ENCODE peak calls at places on chromosome 1, in five cellular contexts. One of them, this sample, is unnamed.

GRCh38 chr1:97797403-97798183 is 123.2 kb downstream of the DPYD start:
- DNase-seq in effector memory CD8-positive, alpha-beta T cell: no peak
- DNase-seq in GM23248: peak; percentile 79
- DNase-seq in kidney epithelial cell: no peak
- DNase-seq in nephron progenitor cell: no peak
- DNase-seq in this sample: peak; percentile 10

GRCh38 chr1:227728892-227729143 is 6.3 kb downstream of the JMJD4 start:
- DNase-seq in effector memory CD8-positive, alpha-beta T cell: no peak
- DNase-seq in GM23248: peak; percentile 20
- DNase-seq in kidney epithelial cell: no peak
- DNase-seq in nephron progenitor cell: no peak
- DNase-seq in this sample: peak; percentile 41

GRCh38 chr1:241460098-241460873 is 59.3 kb downstream of the FH start:
- DNase-seq in effector memory CD8-positive, alpha-beta T cell: no peak
- DNase-seq in GM23248: no peak
- DNase-seq in kidney epithelial cell: no peak
- DNase-seq in nephron progenitor cell: no peak
- DNase-seq in this sample: no peak

GRCh38 chr1:232806071-232806510 is 875 bp downstream of the MAP10 start:
- DNase-seq in effector memory CD8-positive, alpha-beta T cell: no peak
- DNase-seq in GM23248: peak; percentile 4
- DNase-seq in kidney epithelial cell: no peak
- DNase-seq in nephron progenitor cell: no peak
- DNase-seq in this sample: peak; percentile 2

GRCh38 chr1:36822648-36823047 is 211.7 kb downstream of the GRIK3 start:
- DNase-seq in effector memory CD8-positive, alpha-beta T cell: no peak
- DNase-seq in GM23248: no peak
- DNase-seq in kidney epithelial cell: no peak
- DNase-seq in nephron progenitor cell: no peak
- DNase-seq in this sample: no peak

GRCh38 chr1:64470670-64471217 is 815 bp downstream of the CACHD1 start:
- DNase-seq in effector memory CD8-positive, alpha-beta T cell: no peak
- DNase-seq in GM23248: peak; percentile 63
- DNase-seq in kidney epithelial cell: no peak
- DNase-seq in nephron progenitor cell: peak; percentile 69
- DNase-seq in this sample: peak; percentile 49

GRCh38 chr1:11030865-11031264 is 16.2 kb downstream of the MASP2 start:
- DNase-seq in effector memory CD8-positive, alpha-beta T cell: no peak
- DNase-seq in GM23248: no peak
- DNase-seq in kidney epithelial cell: no peak
- DNase-seq in nephron progenitor cell: no peak
- DNase-seq in this sample: no peak

GRCh38 chr1:239053269-239053668 is 333.1 kb upstream of the CHRM3 start:
- DNase-seq in effector memory CD8-positive, alpha-beta T cell: no peak
- DNase-seq in GM23248: no peak
- DNase-seq in kidney epithelial cell: no peak
- DNase-seq in nephron progenitor cell: no peak
- DNase-seq in this sample: no peak

GRCh38 chr1:41851589-41851988 is 67.1 kb downstream of the HIVEP3 start:
- DNase-seq in effector memory CD8-positive, alpha-beta T cell: no peak
- DNase-seq in GM23248: peak; percentile 85
- DNase-seq in kidney epithelial cell: peak; percentile 86
- DNase-seq in nephron progenitor cell: no peak
- DNase-seq in this sample: peak; percentile 19

GRCh38 chr1:53366901-53367502 is 39.1 kb upstream of the LRP8 start:
- DNase-seq in effector memory CD8-positive, alpha-beta T cell: no peak
- DNase-seq in GM23248: no peak
- DNase-seq in kidney epithelial cell: no peak
- DNase-seq in nephron progenitor cell: no peak
- DNase-seq in this sample: no peak

GRCh38 chr1:19529570-19530145 is 44.3 kb upstream of the CAPZB start:
- DNase-seq in effector memory CD8-positive, alpha-beta T cell: no peak
- DNase-seq in GM23248: no peak
- DNase-seq in kidney epithelial cell: no peak
- DNase-seq in nephron progenitor cell: no peak
- DNase-seq in this sample: no peak

GRCh38 chr1:216028630-216029029 is 394.6 kb downstream of the USH2A start:
- DNase-seq in effector memory CD8-positive, alpha-beta T cell: no peak
- DNase-seq in GM23248: no peak
- DNase-seq in kidney epithelial cell: no peak
- DNase-seq in nephron progenitor cell: no peak
- DNase-seq in this sample: no peak

GRCh38 chr1:228336308-228337030 is 70.2 kb downstream of the TRIM11 start:
- DNase-seq in effector memory CD8-positive, alpha-beta T cell: no peak
- DNase-seq in GM23248: peak; percentile 21
- DNase-seq in kidney epithelial cell: no peak
- DNase-seq in nephron progenitor cell: peak; percentile 14
- DNase-seq in this sample: no peak

GRCh38 chr1:198929961-198930599 is 291.2 kb downstream of the PTPRC start:
- DNase-seq in effector memory CD8-positive, alpha-beta T cell: no peak
- DNase-seq in GM23248: no peak
- DNase-seq in kidney epithelial cell: no peak
- DNase-seq in nephron progenitor cell: no peak
- DNase-seq in this sample: peak; percentile 52

GRCh38 chr1:201602413-201603265 is 63.7 kb downstream of the NAV1 start:
- DNase-seq in effector memory CD8-positive, alpha-beta T cell: no peak
- DNase-seq in GM23248: peak; percentile 98
- DNase-seq in kidney epithelial cell: peak; percentile 82
- DNase-seq in nephron progenitor cell: no peak
- DNase-seq in this sample: peak; percentile 87

GRCh38 chr1:151213560-151213959 is 15.2 kb downstream of the PIP5K1A start:
- DNase-seq in effector memory CD8-positive, alpha-beta T cell: no peak
- DNase-seq in GM23248: no peak
- DNase-seq in kidney epithelial cell: no peak
- DNase-seq in nephron progenitor cell: no peak
- DNase-seq in this sample: no peak

GRCh38 chr1:3032970-3033794 is 11.9 kb downstream of the ACTRT2 start:
- DNase-seq in effector memory CD8-positive, alpha-beta T cell: no peak
- DNase-seq in GM23248: no peak
- DNase-seq in kidney epithelial cell: no peak
- DNase-seq in nephron progenitor cell: no peak
- DNase-seq in this sample: no peak

GRCh38 chr1:230279583-230279945 is 146.6 kb downstream of the PGBD5 start:
- DNase-seq in effector memory CD8-positive, alpha-beta T cell: no peak
- DNase-seq in GM23248: no peak
- DNase-seq in kidney epithelial cell: no peak
- DNase-seq in nephron progenitor cell: no peak
- DNase-seq in this sample: no peak

GRCh38 chr1:80731241-80731894 is 1069.4 kb upstream of the ADGRL2 start:
- DNase-seq in effector memory CD8-positive, alpha-beta T cell: no peak
- DNase-seq in GM23248: no peak
- DNase-seq in kidney epithelial cell: no peak
- DNase-seq in nephron progenitor cell: no peak
- DNase-seq in this sample: peak; percentile 8

GRCh38 chr1:57707631-57708030 is 283.8 kb upstream of the DAB1 start:
- DNase-seq in effector memory CD8-positive, alpha-beta T cell: no peak
- DNase-seq in GM23248: no peak
- DNase-seq in kidney epithelial cell: no peak
- DNase-seq in nephron progenitor cell: no peak
- DNase-seq in this sample: no peak

This sample was measured in SJCRH30.